ENCODE peak calls at places on chromosomes 12 and 14, in five cellular contexts. A is G401, V is HS-27A, W is DMS 273 treated with DMSO at 0.1 percent for 48 hours, T is GM13977. J is an unnamed sample.

GRCh38 chr12:108308432-108308831 is 30.7 kb downstream of the CMKLR1 start:
- DNase-seq in V (no peak), T (no peak), W (no peak), A (no peak), J (no peak)

GRCh38 chr12:75471928-75472865 is 8.4 kb upstream of the GLIPR1 start:
- DNase-seq in W (no peak), V (no peak), A (no peak), T (no peak), J (no peak)

GRCh38 chr12:21773263-21773741 is 1.2 kb downstream of the KCNJ8 start:
- DNase-seq in T (no peak), W (no peak), A (no peak), V (no peak), J (peak; percentile 87)

GRCh38 chr14:33467967-33468366 is 482.9 kb downstream of the EGLN3 start:
- DNase-seq in A (no peak), W (no peak), T (no peak), V (no peak), J (no peak)

GRCh38 chr12:71045781-71046180 is 112.0 kb downstream of the TSPAN8 start:
- DNase-seq in A (no peak), W (no peak), T (no peak), V (peak; percentile 59), J (no peak)

GRCh38 chr14:42469637-42470426 is 863.2 kb downstream of the LRFN5 start:
- DNase-seq in W (no peak), A (no peak), V (no peak), T (no peak), J (no peak)

GRCh38 chr14:72444701-72445100 is 449.2 kb downstream of the DPF3 start:
- DNase-seq in A (no peak), V (no peak), W (no peak), T (no peak), J (no peak)

GRCh38 chr12:4139191-4139590 is 134.4 kb upstream of the CCND2 start:
- DNase-seq in T (no peak), V (no peak), W (no peak), A (no peak), J (no peak)

GRCh38 chr12:24846689-24847088 is 102.2 kb downstream of the BCAT1 start:
- DNase-seq in V (no peak), T (no peak), A (no peak), W (no peak), J (no peak)

GRCh38 chr14:23335623-23336022 is 14.4 kb downstream of the PABPN1 start:
- DNase-seq in A (no peak), W (no peak), V (no peak), T (no peak), J (no peak)

GRCh38 chr14:76516884-76517283 is 140.9 kb downstream of the ESRRB start:
- DNase-seq in T (no peak), W (no peak), A (no peak), V (no peak), J (no peak)